ENCODE peak calls at places on chromosomes 11 and 22, in four cellular contexts. Y is kidney epithelial cell; C is CD8-positive, alpha-beta T cell; L is transverse colon. Z is an unnamed sample.

GRCh38 chr11:117621226-117621625 is 175.8 kb downstream of the DSCAML1 start:
- DNase-seq in C (no peak), L (no peak), Y (no peak), Z (no peak)

GRCh38 chr22:32106930-32107329 is 52.2 kb downstream of the C22orf42 start:
- DNase-seq in L (no peak), Y (no peak), C (no peak), Z (no peak)

GRCh38 chr11:112886707-112887370 is 74.4 kb upstream of the NCAM1 start:
- DNase-seq in Y (no peak), L (no peak), C (no peak), Z (no peak)

GRCh38 chr22:35045451-35045850 is 20.5 kb upstream of the ISX start:
- DNase-seq in C (no peak), L (no peak), Y (no peak), Z (no peak)

GRCh38 chr11:11620251-11620965 is 1.4 kb downstream of the GALNT18 start:
- DNase-seq in Y (no peak), L (peak), C (no peak), Z (peak)

GRCh38 chr22:19430890-19431541 is 517 bp downstream of the HIRA start:
- DNase-seq in C (peak), L (peak), Y (no peak), Z (peak)

GRCh38 chr11:63939351-63939920 is 634 bp downstream of the NAA40 start:
- DNase-seq in C (no peak), Y (no peak), L (peak), Z (no peak)

GRCh38 chr11:126384449-126385070 is 29.1 kb downstream of the ST3GAL4 start:
- DNase-seq in L (peak), C (no peak), Y (no peak), Z (no peak)

GRCh38 chr11:60389279-60389910 is 6.9 kb upstream of the MS4A14 start:
- DNase-seq in C (no peak), L (no peak), Y (no peak), Z (peak)

GRCh38 chr11:77267910-77268309 is 33.6 kb downstream of the GDPD4 start:
- DNase-seq in C (no peak), Y (no peak), L (no peak), Z (no peak)

GRCh38 chr22:43239102-43239875 is 52.4 kb upstream of the TTLL12 start:
- DNase-seq in L (no peak), C (no peak), Y (no peak), Z (no peak)
- TF ChIP-seq CTCF in L (no peak), C (no peak), Y (no peak), Z (no peak)

GRCh38 chr11:46345881-46346484 is 1.3 kb upstream of the DGKZ start:
- DNase-seq in Y (no peak), C (no peak), L (no peak), Z (no peak)

GRCh38 chr11:46347637-46348311 is 511 bp downstream of the DGKZ start:
- DNase-seq in Y (no peak), C (no peak), L (peak), Z (no peak)

GRCh38 chr11:46345131-46345597 is 2.1 kb upstream of the DGKZ start:
- DNase-seq in L (peak), C (no peak), Y (no peak), Z (peak)

GRCh38 chr11:46348566-46348981 is 1.3 kb downstream of the DGKZ start:
- DNase-seq in C (no peak), L (peak), Y (no peak), Z (no peak)

DNA sequence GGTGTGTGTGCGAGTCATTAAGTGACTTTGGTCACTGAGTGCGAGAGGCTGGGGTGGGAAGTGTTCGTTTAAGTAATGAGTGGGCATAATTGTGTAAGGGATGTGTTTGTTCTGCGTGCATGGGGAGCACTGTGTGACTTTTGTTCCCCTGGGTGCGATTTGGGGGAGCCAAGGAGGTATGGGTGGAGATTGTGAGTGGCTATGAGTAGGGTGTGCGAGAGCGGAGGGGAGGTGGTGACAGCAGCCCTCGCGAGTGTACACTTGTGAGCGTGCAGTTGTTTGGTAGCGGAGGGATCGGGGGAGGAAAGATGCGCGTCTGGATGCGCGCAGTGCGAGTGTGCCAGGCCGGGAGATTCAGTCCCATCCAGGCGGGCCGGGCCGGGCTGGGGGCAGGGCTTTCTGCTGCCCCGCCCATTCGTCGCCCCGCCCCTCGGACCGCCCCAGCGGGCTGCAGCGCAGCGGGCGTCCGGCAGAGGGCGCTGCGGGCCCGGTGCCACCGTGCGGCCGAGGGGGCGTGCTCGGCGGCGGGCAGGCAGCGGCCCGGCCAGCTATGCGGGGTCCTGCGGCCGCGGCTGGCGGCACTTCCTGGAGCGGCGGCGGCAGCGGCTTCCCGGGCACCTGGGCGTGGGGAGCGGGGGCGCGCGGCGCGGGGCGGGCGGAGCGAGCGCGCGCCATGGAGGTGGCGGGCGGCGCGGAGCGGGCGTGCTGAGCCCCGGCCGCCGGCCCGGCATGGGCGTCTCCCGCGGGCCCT is at the start of gene DGKZ:
- DNase-seq in Y (no peak), C (peak), L (peak), Z (peak)
- TF ChIP-seq CTCF in Y (no peak), C (peak), L (peak), Z (peak)

GRCh38 chr22:25172153-25172552 is 27.5 kb upstream of the CRYBB3 start:
- DNase-seq in C (no peak), L (peak), Y (no peak), Z (peak)
- TF ChIP-seq CTCF in C (peak), L (peak), Y (peak), Z (peak)

GRCh38 chr11:58629857-58630256 is 7.4 kb downstream of the CNTF start:
- DNase-seq in Y (no peak), C (no peak), L (peak), Z (peak)
- TF ChIP-seq CTCF in Y (peak), C (peak), L (peak), Z (peak)

DNA sequence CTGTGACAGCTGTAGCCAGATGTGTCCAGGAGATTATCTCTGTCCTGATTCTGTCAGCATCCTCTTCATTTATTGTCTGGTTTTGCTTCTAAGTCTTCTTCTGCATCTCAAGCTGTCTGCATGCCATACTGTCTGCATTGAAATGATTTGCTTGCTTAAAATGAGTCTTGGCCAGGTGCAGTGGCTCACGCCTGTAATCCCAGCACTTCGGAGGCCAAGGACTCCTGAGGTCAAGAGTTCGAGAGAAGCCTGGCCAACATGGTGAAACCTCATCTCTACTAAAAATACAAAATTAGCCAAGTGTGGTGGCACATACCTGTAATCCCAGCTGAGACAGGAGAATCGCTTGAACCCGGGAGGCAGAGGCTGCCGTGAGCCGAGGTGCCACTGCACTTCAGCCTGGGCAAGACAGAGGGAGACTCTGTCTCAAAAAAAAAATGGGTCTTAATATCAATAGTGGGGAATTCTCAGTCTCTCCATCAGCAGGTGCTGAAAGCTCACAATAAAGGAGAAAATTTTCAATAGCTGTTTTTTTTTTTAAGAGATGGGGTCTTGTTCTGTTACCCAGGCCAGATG is 39.2 kb upstream of the AMPD3 start:
- DNase-seq in Y (no peak), L (no peak), C (no peak), Z (no peak)
- TF ChIP-seq CTCF in Y (no peak), L (no peak), C (no peak), Z (peak)

GRCh38 chr11:123354371-123354770 is 75.7 kb upstream of the GRAMD1B start:
- DNase-seq in L (no peak), Y (no peak), C (no peak), Z (no peak)

GRCh38 chr11:123360267-123360936 is 69.7 kb upstream of the GRAMD1B start:
- DNase-seq in L (no peak), C (no peak), Y (no peak), Z (no peak)

GRCh38 chr11:123357353-123357989 is 72.6 kb upstream of the GRAMD1B start:
- DNase-seq in C (no peak), L (no peak), Y (no peak), Z (no peak)

GRCh38 chr11:123356539-123356938 is 73.5 kb upstream of the GRAMD1B start:
- DNase-seq in C (no peak), L (no peak), Y (no peak), Z (no peak)

DNA sequence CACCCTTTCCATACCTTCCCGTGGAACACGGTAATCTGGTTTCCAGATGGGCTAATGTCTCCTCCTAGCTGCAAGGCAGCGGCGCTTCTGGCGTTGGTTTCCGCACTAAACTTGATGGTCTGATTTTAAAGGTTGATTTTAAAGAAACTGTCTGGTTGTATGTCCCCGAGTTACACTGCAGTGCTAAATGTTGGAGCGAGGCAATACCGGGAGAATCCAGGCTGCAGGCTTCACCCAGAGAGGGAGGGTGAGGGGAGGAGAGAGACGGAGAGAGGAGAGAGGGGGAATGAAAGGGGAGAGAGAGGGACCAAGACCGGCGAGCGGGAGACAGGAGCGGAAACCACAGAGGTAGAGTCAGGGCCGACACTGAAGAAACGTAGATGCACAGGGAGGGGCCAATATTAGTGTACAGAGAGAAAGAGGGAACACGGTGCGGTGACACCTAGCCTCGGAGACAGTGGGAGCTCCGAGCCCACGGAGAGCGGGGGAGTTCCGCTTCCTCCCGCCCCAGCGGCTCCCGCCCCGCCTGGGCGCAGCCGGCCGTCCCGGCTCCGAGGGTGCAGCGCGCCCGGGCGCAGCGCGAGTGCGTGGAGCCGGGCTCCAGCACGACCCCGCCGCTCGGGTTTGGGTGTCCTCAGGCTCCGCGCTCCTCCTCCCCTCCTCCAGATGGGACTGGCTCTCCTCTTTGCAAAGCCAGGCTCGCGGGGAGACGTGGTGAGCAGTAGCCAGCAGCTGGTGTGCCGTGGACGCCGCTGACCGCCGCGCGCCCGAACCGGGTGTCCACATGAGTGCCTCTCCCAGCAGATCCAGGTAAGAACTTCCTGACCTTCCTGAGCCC is 71.9 kb upstream of the GRAMD1B start:
- DNase-seq in C (no peak), L (peak), Y (no peak), Z (peak)
- TF ChIP-seq CTCF in C (no peak), L (no peak), Y (no peak), Z (peak)

GRCh38 chr11:94329501-94329900 is 25.1 kb downstream of the IZUMO1R start:
- DNase-seq in Y (no peak), L (no peak), C (no peak), Z (no peak)

GRCh38 chr11:94325681-94326080 is 21.3 kb downstream of the IZUMO1R start:
- DNase-seq in Y (no peak), C (peak), L (peak), Z (peak)

GRCh38 chr11:94326947-94327346 is 22.6 kb downstream of the IZUMO1R start:
- DNase-seq in L (no peak), C (no peak), Y (no peak), Z (no peak)

GRCh38 chr11:94330789-94331188 is 26.4 kb downstream of the IZUMO1R start:
- DNase-seq in Y (no peak), C (no peak), L (no peak), Z (no peak)

DNA sequence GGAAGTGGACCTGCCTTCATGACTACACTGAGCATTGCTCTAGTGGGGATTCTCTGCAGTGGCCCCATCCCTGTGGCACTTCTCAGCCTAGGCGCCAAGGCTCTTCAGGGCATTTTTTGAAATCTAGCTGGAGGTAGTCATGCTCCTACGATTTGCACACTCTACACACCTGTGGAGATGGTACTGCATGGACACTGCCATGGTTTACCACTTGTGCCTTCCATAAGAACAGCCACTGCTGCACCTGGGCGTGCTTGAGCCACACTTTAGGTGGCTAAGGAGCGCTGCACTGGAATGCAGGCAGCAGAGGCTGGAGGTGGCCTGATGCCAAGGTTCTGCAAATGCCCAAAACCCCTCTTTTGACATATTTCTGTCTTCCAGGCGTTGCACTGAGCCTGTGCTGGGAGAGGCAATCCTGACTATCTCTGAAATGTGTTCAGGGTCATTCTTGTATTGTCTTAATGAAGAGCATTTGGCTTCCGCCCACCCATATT is 24.3 kb downstream of the IZUMO1R start:
- DNase-seq in L (no peak), Y (no peak), C (no peak), Z (no peak)
- TF ChIP-seq CTCF in L (no peak), Y (no peak), C (no peak), Z (no peak)

DNA sequence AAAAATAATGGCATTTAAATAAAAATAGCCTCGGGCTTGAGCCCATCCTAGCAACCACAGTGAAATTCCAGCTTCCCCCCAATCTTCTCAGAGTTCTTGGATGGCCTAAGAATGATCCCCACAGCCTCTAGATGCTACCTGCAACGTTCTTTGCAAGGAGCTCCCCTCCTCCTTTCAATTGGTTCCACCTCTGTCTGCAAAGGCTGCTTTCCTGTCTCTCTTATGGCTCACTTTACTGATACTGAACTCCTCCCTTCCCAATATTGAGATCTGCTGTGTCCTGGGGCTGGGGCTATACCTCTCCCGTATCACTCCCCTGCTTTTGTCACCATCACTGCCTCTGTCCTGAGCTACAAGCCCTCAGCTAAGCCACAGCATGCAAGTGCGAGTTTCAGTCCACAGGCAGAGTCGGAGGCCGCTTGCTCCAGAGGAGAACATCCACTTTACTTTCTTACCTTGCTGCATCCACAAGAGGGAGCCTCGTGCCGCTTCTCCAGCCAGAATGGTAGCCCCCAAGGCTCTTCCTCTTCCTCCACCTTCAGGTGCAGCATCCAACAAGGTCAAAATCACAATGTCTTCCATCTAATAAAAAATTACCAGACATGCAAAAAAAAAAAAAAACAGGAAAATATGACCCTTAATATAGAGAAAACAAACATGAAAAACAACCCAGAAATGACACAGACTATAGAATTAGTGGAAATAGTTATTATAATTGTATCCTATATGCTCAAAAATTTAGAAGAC is 48.6 kb upstream of the TMEM45B start:
- DNase-seq in L (peak), C (no peak), Y (no peak), Z (no peak)
- TF ChIP-seq CTCF in L (peak), C (peak), Y (peak), Z (peak)

GRCh38 chr11:12664410-12664809 is 9.8 kb upstream of the TEAD1 start:
- DNase-seq in L (no peak), C (no peak), Y (no peak), Z (no peak)
- TF ChIP-seq CTCF in L (no peak), C (no peak), Y (no peak), Z (no peak)

GRCh38 chr11:2204361-2205213 is 33.0 kb upstream of the TH start:
- DNase-seq in L (peak), C (no peak), Y (no peak), Z (no peak)
- TF ChIP-seq CTCF in L (no peak), C (no peak), Y (no peak), Z (no peak)